ENCODE peak calls at places on chromosomes 13 and 19, in ten cellular contexts. R is T1000, K is AG10803, U is body of pancreas, M is posterior cingulate gyrus, G is K562, F is COR-L47, Q is LHCN-M2, E is ELR, C is fibroblast of gingiva. H is an unnamed sample.
A peak's percentile ranks its signal among the peaks of the same experiment; 100 is the strongest.

GRCh38 chr13:43448605-43449004 is 338.2 kb downstream of the ENOX1 start:
- DNase-seq in R (no peak), K (no peak), U (no peak), M (no peak), G (no peak), F (no peak), Q (no peak), E (no peak), C (no peak), H (peak; percentile 22)

GRCh38 chr13:21501709-21502108 is 42.6 kb upstream of the ZDHHC20 start:
- DNase-seq in R (no peak), K (no peak), U (no peak), M (no peak), G (no peak), F (no peak), Q (no peak), E (no peak), C (no peak), H (no peak)

GRCh38 chr13:26051231-26052135 is at the start of gene SHISA2:
- DNase-seq in R (no peak), K (peak; percentile 30), U (peak; percentile 18), M (peak; percentile 41), G (no peak), F (peak; percentile 57), Q (peak; percentile 71), E (peak; percentile 43), C (peak; percentile 34), H (peak; percentile 13)

GRCh38 chr19:4977299-4978174 is 8.6 kb downstream of the KDM4B start:
- DNase-seq in R (peak; percentile 30), K (peak; percentile 94), U (no peak), M (no peak), G (no peak), F (no peak), Q (peak; percentile 87), E (peak; percentile 95), C (peak; percentile 91), H (no peak)

GRCh38 chr13:26601669-26602068 is 44.2 kb downstream of the WASF3 start:
- DNase-seq in R (no peak), K (peak; percentile 73), U (no peak), M (no peak), G (no peak), F (peak; percentile 45), Q (peak; percentile 71), E (peak; percentile 84), C (peak; percentile 6), H (no peak)

GRCh38 chr13:50788551-50788950 is 54.9 kb downstream of the DLEU7 start:
- DNase-seq in R (no peak), K (peak; percentile 38), U (no peak), M (no peak), G (no peak), F (no peak), Q (no peak), E (peak; percentile 30), C (no peak), H (no peak)

GRCh38 chr13:36369268-36370107 is 23.3 kb upstream of the SPART start:
- DNase-seq in R (no peak), K (peak; percentile 72), U (no peak), M (no peak), G (no peak), F (no peak), Q (no peak), E (no peak), C (peak; percentile 43), H (no peak)

GRCh38 chr19:9862897-9863296 is 27.8 kb downstream of the PIN1 start:
- DNase-seq in R (no peak), K (no peak), U (no peak), M (no peak), G (no peak), F (no peak), Q (no peak), E (no peak), C (no peak), H (no peak)

GRCh38 chr13:38283346-38283745 is 66.3 kb upstream of the UFM1 start:
- DNase-seq in R (no peak), K (peak; percentile 12), U (no peak), M (no peak), G (no peak), F (no peak), Q (no peak), E (no peak), C (no peak), H (no peak)

GRCh38 chr19:4567584-4568071 is 8.1 kb upstream of the SEMA6B start:
- DNase-seq in R (peak; percentile 15), K (peak; percentile 35), U (peak; percentile 43), M (peak; percentile 51), G (peak; percentile 87), F (no peak), Q (peak; percentile 40), E (peak; percentile 59), C (no peak), H (no peak)

GRCh38 chr19:19039901-19040300 is 6.5 kb downstream of the ARMC6 start:
- DNase-seq in R (no peak), K (no peak), U (no peak), M (no peak), G (no peak), F (no peak), Q (no peak), E (no peak), C (no peak), H (no peak)

GRCh38 chr13:100883453-100883852 is 208.9 kb upstream of the TMTC4 start:
- DNase-seq in R (no peak), K (no peak), U (no peak), M (no peak), G (no peak), F (peak; percentile 1), Q (no peak), E (no peak), C (no peak), H (peak; percentile 12)

GRCh38 chr13:32017449-32017848 is 14.1 kb upstream of the FRY start:
- DNase-seq in R (no peak), K (no peak), U (no peak), M (no peak), G (no peak), F (no peak), Q (no peak), E (no peak), C (no peak), H (no peak)

GRCh38 chr19:49801966-49802661 is 11.0 kb downstream of the FUZ start:
- DNase-seq in R (peak; percentile 51), K (peak; percentile 84), U (peak; percentile 84), M (peak; percentile 93), G (peak; percentile 64), F (no peak), Q (no peak), E (peak; percentile 30), C (peak; percentile 83), H (peak; percentile 83)

GRCh38 chr13:111792956-111793355 is 274.0 kb upstream of the SOX1 start:
- DNase-seq in R (no peak), K (no peak), U (no peak), M (no peak), G (no peak), F (no peak), Q (no peak), E (no peak), C (no peak), H (no peak)

GRCh38 chr13:46668906-46669525 is 116.0 kb downstream of the LRCH1 start:
- DNase-seq in R (no peak), K (no peak), U (no peak), M (no peak), G (no peak), F (no peak), Q (no peak), E (no peak), C (no peak), H (no peak)

GRCh38 chr13:25371608-25372274 is at the start of gene ATP8A2:
- DNase-seq in R (no peak), K (no peak), U (no peak), M (no peak), G (peak; percentile 24), F (peak; percentile 35), Q (no peak), E (no peak), C (no peak), H (no peak)

GRCh38 chr13:114132419-114133121 is at the start of gene RASA3:
- DNase-seq in R (peak; percentile 50), K (peak; percentile 81), U (peak; percentile 76), M (peak; percentile 43), G (peak; percentile 80), F (peak; percentile 76), Q (peak; percentile 76), E (peak; percentile 84), C (peak; percentile 76), H (peak; percentile 69)

GRCh38 chr19:40614595-40615411 is 13.6 kb downstream of the LTBP4 start:
- DNase-seq in R (peak; percentile 90), K (peak; percentile 97), U (peak; percentile 72), M (no peak), G (peak; percentile 98), F (no peak), Q (no peak), E (peak; percentile 98), C (peak; percentile 96), H (no peak)

GRCh38 chr13:79867248-79867647 is 386.3 kb downstream of the NDFIP2 start:
- DNase-seq in R (no peak), K (peak; percentile 49), U (no peak), M (no peak), G (no peak), F (no peak), Q (peak; percentile 39), E (peak; percentile 6), C (no peak), H (no peak)